ENCODE peak calls at places on chromosomes 12 and 14, in five cellular contexts. R, B, X, N and K are unnamed samples.

GRCh38 chr12:356276-356988 is 32.7 kb downstream of the KDM5A start:
- DNase-seq in R (peak; percentile 38), N (no peak), B (peak; percentile 26), X (no peak), K (peak; percentile 47)

GRCh38 chr14:45048385-45048784 is 35.5 kb upstream of the PRPF39 start:
- DNase-seq in R (no peak), B (no peak), X (no peak), N (no peak), K (no peak)

GRCh38 chr12:1797011-1797901 is 23.1 kb upstream of the LRTM2 start:
- DNase-seq in N (no peak), B (no peak), R (no peak), X (peak; percentile 86), K (peak; percentile 10)

GRCh38 chr14:77014004-77014604 is 14.4 kb downstream of the IRF2BPL start:
- DNase-seq in R (peak; percentile 47), B (no peak), N (no peak), X (no peak), K (no peak)

GRCh38 chr12:6122211-6122610 is 2.3 kb downstream of the VWF start:
- DNase-seq in N (no peak), B (no peak), X (no peak), R (no peak), K (no peak)

GRCh38 chr14:65103150-65103760 is 938 bp upstream of the MAX start:
- DNase-seq in R (peak; percentile 27), N (peak; percentile 39), X (peak; percentile 84), B (no peak), K (peak; percentile 41)

GRCh38 chr12:78260976-78261375 is 430.3 kb downstream of the NAV3 start:
- DNase-seq in X (no peak), B (no peak), R (no peak), N (no peak), K (no peak)

GRCh38 chr14:106586098-106586704 is 1059.8 kb downstream of the TMEM121 start:
- DNase-seq in R (no peak), N (peak; percentile 69), B (no peak), X (peak; percentile 46), K (no peak)

GRCh38 chr12:105882404-105882803 is 256.4 kb downstream of the NUAK1 start:
- DNase-seq in X (no peak), N (no peak), B (peak; percentile 13), R (no peak), K (peak; percentile 18)

GRCh38 chr12:65825323-65825572 is 965 bp downstream of the HMGA2 start:
- DNase-seq in X (no peak), N (no peak), R (no peak), B (no peak), K (no peak)

GRCh38 chr14:50766338-50766886 is 64.5 kb downstream of the NIN start:
- DNase-seq in N (no peak), X (no peak), B (no peak), R (no peak), K (peak; percentile 57)

GRCh38 chr12:104723895-104724294 is 234.2 kb downstream of the SLC41A2 start:
- DNase-seq in N (no peak), R (no peak), X (no peak), B (no peak), K (no peak)

GRCh38 chr12:108532061-108532848 is 17.2 kb downstream of the FICD start:
- DNase-seq in B (no peak), X (no peak), R (no peak), N (no peak), K (no peak)

GRCh38 chr12:106089935-106090334 is 48.8 kb downstream of the NUAK1 start:
- DNase-seq in R (no peak), B (no peak), N (no peak), X (no peak), K (no peak)

GRCh38 chr12:56998981-56999380 is 7.4 kb downstream of the ZBTB39 start:
- DNase-seq in B (no peak), N (no peak), X (no peak), R (no peak), K (peak; percentile 11)

GRCh38 chr14:93332032-93332852 is 594 bp downstream of the BTBD7 start:
- DNase-seq in R (peak; percentile 49), B (peak; percentile 42), X (peak; percentile 83), N (peak; percentile 69), K (peak; percentile 27)

GRCh38 chr12:91965781-91966180 is 179.9 kb downstream of the BTG1 start:
- DNase-seq in N (no peak), R (no peak), X (no peak), B (no peak), K (no peak)

GRCh38 chr12:131281016-131281415 is 327.3 kb downstream of the ADGRD1 start:
- DNase-seq in B (no peak), N (no peak), R (no peak), X (no peak), K (no peak)

GRCh38 chr12:18700254-18700653 is 37.6 kb downstream of the PLCZ1 start:
- DNase-seq in B (peak; percentile 85), R (peak; percentile 96), N (no peak), X (no peak), K (peak; percentile 97)

GRCh38 chr14:63134801-63135200 is 69.4 kb upstream of the RHOJ start:
- DNase-seq in X (peak; percentile 12), B (peak; percentile 16), N (no peak), R (peak; percentile 35), K (peak; percentile 6)

GRCh38 chr12:49867580-49868341 is 24.9 kb upstream of the BCDIN3D start:
- DNase-seq in X (no peak), B (no peak), N (no peak), R (no peak), K (no peak)

GRCh38 chr12:61367281-61367785 is 892.9 kb upstream of the USP15 start:
- DNase-seq in R (no peak), N (peak; percentile 7), X (no peak), B (no peak), K (no peak)

GRCh38 chr14:64934338-64934939 is 8.1 kb downstream of the GPX2 start:
- DNase-seq in X (no peak), N (no peak), B (no peak), R (no peak), K (no peak)

GRCh38 chr12:3054993-3055711 is 22.0 kb upstream of the TSPAN9 start:
- DNase-seq in N (no peak), X (no peak), B (no peak), R (no peak), K (peak; percentile 33)

GRCh38 chr12:25701290-25701689 is 148.2 kb upstream of the LMNTD1 start:
- DNase-seq in B (peak; percentile 62), R (peak; percentile 81), X (no peak), N (no peak), K (peak; percentile 83)

GRCh38 chr14:82720931-82721330 is 1187.3 kb upstream of the SEL1L start:
- DNase-seq in R (no peak), N (no peak), X (no peak), B (peak; percentile 6), K (no peak)

GRCh38 chr12:1204581-1205121 is 213.6 kb downstream of the ERC1 start:
- DNase-seq in R (no peak), N (peak; percentile 86), B (peak; percentile 35), X (no peak), K (peak; percentile 24)

GRCh38 chr14:104283197-104284106 is 145.1 kb downstream of the KIF26A start:
- DNase-seq in X (no peak), R (no peak), B (no peak), N (no peak), K (no peak)

GRCh38 chr14:54565236-54566151 is 1.4 kb upstream of the SAMD4A start:
- DNase-seq in B (peak; percentile 94), R (peak; percentile 90), N (peak; percentile 38), X (peak; percentile 51), K (peak; percentile 81)
- TF ChIP-seq CTCF in B (peak; percentile 15), R (peak; percentile 8), N (peak; percentile 3), X (no peak), K (no peak)

GRCh38 chr14:23575086-23575485 is 3.5 kb downstream of the JPH4 start:
- DNase-seq in N (no peak), R (no peak), X (no peak), B (no peak), K (no peak)
- H3K4me3 ChIP-seq in N (no peak overlapping the region), R (no peak overlapping the region), X (no peak overlapping the region), B (no peak overlapping the region), K (no peak overlapping the region)

DNA sequence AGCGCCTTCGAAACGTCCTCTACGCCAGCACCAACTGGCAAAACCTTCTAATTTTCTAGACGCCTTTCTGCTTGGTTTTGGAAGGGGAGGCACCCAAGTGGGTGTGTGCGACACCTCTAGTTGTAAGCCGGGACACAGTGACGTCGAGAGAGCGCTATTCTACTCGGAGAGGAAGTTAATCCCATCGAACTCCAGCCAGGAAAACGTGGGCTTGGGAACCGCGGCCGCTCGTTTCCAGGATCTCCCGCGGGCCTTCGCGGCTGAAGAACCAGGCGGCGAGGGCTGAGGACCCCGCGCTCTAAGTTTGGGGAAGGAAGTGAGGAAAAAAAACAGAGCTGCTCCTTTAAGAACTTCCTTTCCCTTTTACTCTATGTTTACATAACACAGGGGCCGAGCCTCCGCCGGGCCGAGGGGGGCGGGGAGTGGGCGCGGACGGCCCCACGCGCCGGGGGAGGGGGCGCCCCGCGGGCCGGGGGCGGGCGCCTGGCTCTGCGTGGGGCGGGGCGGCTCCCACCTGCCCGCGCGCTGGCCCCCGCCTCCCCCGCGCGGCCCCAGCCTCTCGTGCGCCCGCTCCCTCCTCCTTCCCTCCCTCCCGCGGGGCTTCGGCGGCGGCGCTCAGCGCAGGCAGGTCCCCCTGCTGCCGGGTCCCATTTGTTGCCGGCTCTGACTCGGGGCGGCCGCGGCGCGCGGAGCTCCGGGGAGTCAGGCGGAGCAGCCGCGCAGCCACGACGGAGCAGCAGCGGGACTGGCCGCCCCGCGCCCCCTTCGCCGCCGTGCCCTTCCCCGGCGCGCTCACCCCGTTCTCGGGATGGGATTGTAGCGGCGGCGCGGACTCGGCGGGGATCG is at the start of gene PELI2:
- DNase-seq in N (peak; percentile 77), R (peak; percentile 73), X (peak; percentile 71), B (peak; percentile 71), K (peak; percentile 43)
- TF ChIP-seq CTCF in N (no peak), R (peak; percentile 37), X (no peak), B (peak; percentile 22), K (no peak)

GRCh38 chr12:94165152-94165551 is 16.8 kb downstream of the PLXNC1 start:
- DNase-seq in R (no peak), B (no peak), X (no peak), N (no peak), K (no peak)
- H3K4me3 ChIP-seq in R (no peak overlapping the region), B (no peak overlapping the region), X (no peak overlapping the region), N (no peak overlapping the region), K (no peak overlapping the region)

DNA sequence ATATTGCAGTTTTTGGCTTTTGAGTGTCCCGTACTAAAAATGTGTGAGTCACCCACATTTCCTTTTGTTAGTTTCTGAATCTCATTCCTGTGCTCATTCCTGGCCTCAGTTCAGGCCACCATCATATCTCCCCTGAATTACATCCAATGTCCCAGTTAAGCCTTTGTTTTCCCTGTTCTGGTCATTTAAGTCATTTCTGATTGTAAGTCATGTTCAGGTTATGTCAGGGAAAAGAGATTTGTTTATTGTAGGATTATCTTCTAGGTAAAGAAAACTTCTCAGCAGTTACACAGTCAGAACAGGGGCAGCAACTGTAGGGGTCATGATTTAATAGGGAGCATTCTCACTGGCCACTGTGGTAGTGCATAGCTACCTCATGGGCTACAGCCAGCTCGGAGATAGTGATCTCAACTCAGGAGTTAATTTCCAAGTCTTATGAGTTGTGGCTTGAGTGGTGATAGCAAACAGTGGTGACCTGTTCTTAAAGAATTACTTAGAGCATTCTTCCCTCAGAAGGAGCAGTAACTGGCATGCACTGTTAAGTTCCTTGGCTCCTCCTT is 6.7 kb downstream of the DDX47 start:
- DNase-seq in N (no peak), X (no peak), R (peak; percentile 96), B (peak; percentile 94), K (peak; percentile 93)
- TF ChIP-seq CTCF in N (no peak), X (no peak), R (peak; percentile 11), B (no peak), K (no peak)